ENCODE peak calls at places on chromosomes 16 and 17, in nine cellular contexts. J is kidney epithelial cell; M is osteoblast; C is dermis blood vessel endothelial cell; P is naive thymus-derived CD4-positive, alpha-beta T cell; Z is mucosa of gallbladder; F is colonic mucosa; D is cerebellum; K is GM04504. I is an unnamed sample.
A peak's percentile ranks its signal among the peaks of the same experiment; 100 is the strongest.

GRCh38 chr16:89268987-89269735 is 51.7 kb downstream of the ZNF778 start:
- DNase-seq in J (no peak), M (peak; percentile 95), C (no peak), P (no peak), Z (no peak), F (no peak), D (no peak), K (no peak), I (no peak)

GRCh38 chr17:21041753-21042433 is 918 bp downstream of the USP22 start:
- DNase-seq in J (no peak), M (no peak), C (peak; percentile 81), P (peak; percentile 55), Z (peak; percentile 75), F (peak; percentile 89), D (peak; percentile 77), K (peak; percentile 37), I (peak; percentile 95)

GRCh38 chr16:50067290-50067853 is 1.6 kb downstream of the HEATR3 start:
- DNase-seq in J (no peak), M (peak; percentile 76), C (peak; percentile 81), P (peak; percentile 31), Z (no peak), F (peak; percentile 24), D (peak; percentile 22), K (no peak), I (no peak)

GRCh38 chr16:81175325-81175891 is 63.1 kb upstream of the BCO1 start:
- DNase-seq in J (no peak), M (peak; percentile 87), C (no peak), P (no peak), Z (no peak), F (no peak), D (no peak), K (peak; percentile 32), I (no peak)

GRCh38 chr16:62891-63290 is 9.3 kb downstream of the SNRNP25 start:
- DNase-seq in J (no peak), M (no peak), C (no peak), P (no peak), Z (no peak), F (no peak), D (no peak), K (no peak), I (no peak)

GRCh38 chr16:57360321-57360935 is 1.8 kb downstream of the CCL22 start:
- DNase-seq in J (no peak), M (no peak), C (no peak), P (no peak), Z (no peak), F (no peak), D (no peak), K (no peak), I (peak; percentile 67)

GRCh38 chr17:76686538-76687277 is 24.1 kb downstream of the MXRA7 start:
- DNase-seq in J (no peak), M (no peak), C (no peak), P (no peak), Z (no peak), F (no peak), D (no peak), K (no peak), I (no peak)

GRCh38 chr17:36514856-36515255 is 19.8 kb downstream of the MYO19 start:
- DNase-seq in J (no peak), M (no peak), C (no peak), P (no peak), Z (no peak), F (no peak), D (no peak), K (no peak), I (no peak)

GRCh38 chr16:21568502-21569189 is 30.7 kb upstream of the METTL9 start:
- DNase-seq in J (no peak), M (peak; percentile 29), C (no peak), P (no peak), Z (no peak), F (no peak), D (no peak), K (no peak), I (peak; percentile 54)

GRCh38 chr16:23072084-23072599 is 77.1 kb downstream of the USP31 start:
- DNase-seq in J (no peak), M (peak; percentile 83), C (peak; percentile 90), P (no peak), Z (peak; percentile 83), F (peak; percentile 83), D (peak; percentile 25), K (peak; percentile 58), I (peak; percentile 91)

GRCh38 chr16:30063893-30064745 is 1.4 kb upstream of the ALDOA start:
- DNase-seq in J (no peak), M (peak; percentile 89), C (peak; percentile 55), P (peak; percentile 68), Z (peak; percentile 74), F (peak; percentile 81), D (peak; percentile 79), K (no peak), I (peak; percentile 91)

GRCh38 chr16:82452002-82452741 is 174.6 kb upstream of the CDH13 start:
- DNase-seq in J (no peak), M (no peak), C (no peak), P (no peak), Z (no peak), F (no peak), D (no peak), K (no peak), I (no peak)

GRCh38 chr17:79033741-79034501 is 10.0 kb downstream of the C1QTNF1 start:
- DNase-seq in J (no peak), M (peak; percentile 11), C (no peak), P (no peak), Z (no peak), F (no peak), D (peak; percentile 26), K (no peak), I (peak; percentile 86)